ENCODE peak calls at places on chromosome 5, in eight cellular contexts. A is HepG2, Q is GM23338, L is A549, R is GM12878, S is K562, D is SK-N-SH, O is HCT116. E is an unnamed sample. For H3K4me1, the result is how much of the 10 kb centered on the place peaks cover.

GRCh38 chr5:129899454-129899853 is 4.8 kb upstream of the CHSY3 start:
- DNase-seq in R (no peak), O (no peak), A (no peak), S (no peak), D (no peak), L (no peak), Q (no peak), E (no peak)

GRCh38 chr5:178081571-178082244 is 31.6 kb upstream of the N4BP3 start:
- DNase-seq in L (no peak), S (no peak), O (no peak), A (no peak), R (no peak), Q (no peak), D (no peak), E (no peak)

GRCh38 chr5:132136906-132137305 is 63.3 kb downstream of the CSF2 start:
- DNase-seq in D (no peak), O (no peak), Q (no peak), A (no peak), S (no peak), L (no peak), R (no peak), E (no peak)

GRCh38 chr5:137376127-137376526 is 123.0 kb downstream of the SPOCK1 start:
- DNase-seq in R (no peak), L (no peak), O (no peak), S (no peak), D (no peak), A (no peak), Q (peak), E (no peak)

GRCh38 chr5:83564069-83564749 is 92.7 kb downstream of the VCAN start:
- DNase-seq in A (peak), L (peak), S (peak), Q (peak), R (no peak), D (peak), O (peak), E (peak)

GRCh38 chr5:57450991-57451876 is 31.4 kb downstream of the ACTBL2 start:
- DNase-seq in O (no peak), D (peak), Q (no peak), S (no peak), R (no peak), A (no peak), L (no peak), E (no peak)

GRCh38 chr5:95669540-95669939 is 13.3 kb downstream of the SPATA9 start:
- DNase-seq in A (no peak), Q (no peak), R (no peak), S (peak), D (no peak), L (no peak), O (no peak), E (no peak)

GRCh38 chr5:102666164-102666951 is 88.7 kb upstream of the PAM start:
- DNase-seq in L (no peak), R (no peak), D (peak), O (no peak), Q (peak), S (no peak), A (no peak), E (no peak)

GRCh38 chr5:83964235-83964634 is 243.6 kb upstream of the HAPLN1 start:
- DNase-seq in O (no peak), Q (no peak), A (no peak), D (no peak), R (no peak), S (no peak), L (no peak), E (no peak)

GRCh38 chr5:37838933-37839341 is 904 bp downstream of the GDNF start:
- DNase-seq in D (peak), O (no peak), A (no peak), R (no peak), S (no peak), L (no peak), Q (peak), E (no peak)

GRCh38 chr5:43772601-43773031 is 169.6 kb downstream of the NNT start:
- DNase-seq in A (no peak), O (peak), Q (no peak), S (peak), R (no peak), L (no peak), D (no peak), E (no peak)

GRCh38 chr5:102834438-102834964 is 79.4 kb downstream of the PAM start:
- DNase-seq in A (no peak), Q (peak), S (no peak), O (no peak), L (no peak), R (no peak), D (no peak), E (no peak)

GRCh38 chr5:172772112-172772906 is 1.3 kb upstream of the DUSP1 start:
- DNase-seq in S (peak), Q (peak), R (no peak), O (no peak), D (peak), L (peak), A (peak), E (peak)

GRCh38 chr5:126280343-126280742 is 142.9 kb upstream of the GRAMD2B start:
- DNase-seq in D (no peak), L (no peak), Q (no peak), A (no peak), O (no peak), R (no peak), S (no peak), E (no peak)

GRCh38 chr5:171908638-171909037 is 97.8 kb downstream of the FBXW11 start:
- DNase-seq in S (no peak), D (no peak), Q (no peak), L (no peak), O (no peak), A (no peak), R (no peak), E (no peak)

GRCh38 chr5:134549714-134550113 is 24.2 kb downstream of the JADE2 start:
- DNase-seq in A (no peak), R (no peak), Q (no peak), S (no peak), D (no peak), O (no peak), L (no peak), E (no peak)

GRCh38 chr5:78587081-78587774 is 61.3 kb downstream of the LHFPL2 start:
- DNase-seq in A (no peak), Q (no peak), R (no peak), D (no peak), S (no peak), O (no peak), L (no peak), E (no peak)

GRCh38 chr5:83636141-83636540 is 84.5 kb downstream of the HAPLN1 start:
- DNase-seq in D (no peak), L (no peak), R (no peak), S (no peak), A (no peak), Q (no peak), O (no peak), E (no peak)

GRCh38 chr5:67065237-67065636 is 131.4 kb downstream of the CD180 start:
- DNase-seq in S (no peak), Q (no peak), O (no peak), D (no peak), A (no peak), L (no peak), R (peak), E (no peak)

GRCh38 chr5:170126626-170127025 is 20.9 kb downstream of the FOXI1 start:
- DNase-seq in R (no peak), A (no peak), S (no peak), O (no peak), Q (no peak), D (no peak), L (no peak), E (no peak)

GRCh38 chr5:60586307-60586901 is 113.6 kb downstream of the DEPDC1B start:
- DNase-seq in S (no peak), O (peak), L (no peak), A (peak), D (peak), R (no peak), Q (peak), E (no peak)

GRCh38 chr5:97528941-97529340 is 345.9 kb upstream of the RIOK2 start:
- DNase-seq in D (no peak), S (no peak), L (no peak), R (no peak), Q (no peak), A (no peak), O (no peak), E (no peak)

DNA sequence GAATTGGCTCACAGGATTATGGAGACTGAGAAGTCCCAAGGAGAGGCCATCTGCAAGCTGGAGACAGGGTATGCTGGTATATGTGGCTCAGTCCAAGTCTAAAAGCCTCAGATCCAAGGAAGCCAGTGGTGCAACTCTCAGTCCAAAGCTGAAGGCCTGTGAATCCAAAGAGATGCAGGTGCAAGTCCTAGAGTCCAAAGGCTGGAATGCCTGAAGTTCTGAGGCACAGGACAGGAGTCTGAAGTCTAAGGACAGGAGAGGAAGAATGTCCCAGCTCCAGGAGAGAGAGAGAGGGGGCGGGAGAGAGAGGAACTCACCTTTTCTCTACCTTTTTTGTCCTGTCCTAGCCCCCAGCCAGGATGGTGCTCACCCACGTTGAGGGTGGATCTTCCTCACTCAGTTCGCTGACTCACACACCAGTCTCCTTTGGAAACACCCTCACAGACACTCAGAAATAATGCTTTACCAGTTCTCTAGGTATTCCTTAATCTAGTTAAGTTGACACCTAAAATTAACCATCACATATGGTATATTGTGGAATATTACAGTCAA is 49.6 kb downstream of the KCNN2 start:
- DNase-seq in L (no peak), Q (no peak), R (no peak), S (no peak), O (no peak), A (no peak), D (no peak), E (no peak)
- TF ChIP-seq REST in L (no peak), Q (no peak), R (no peak), S (no peak), O (no peak), A (no peak), D (no peak), E (no peak)

DNA sequence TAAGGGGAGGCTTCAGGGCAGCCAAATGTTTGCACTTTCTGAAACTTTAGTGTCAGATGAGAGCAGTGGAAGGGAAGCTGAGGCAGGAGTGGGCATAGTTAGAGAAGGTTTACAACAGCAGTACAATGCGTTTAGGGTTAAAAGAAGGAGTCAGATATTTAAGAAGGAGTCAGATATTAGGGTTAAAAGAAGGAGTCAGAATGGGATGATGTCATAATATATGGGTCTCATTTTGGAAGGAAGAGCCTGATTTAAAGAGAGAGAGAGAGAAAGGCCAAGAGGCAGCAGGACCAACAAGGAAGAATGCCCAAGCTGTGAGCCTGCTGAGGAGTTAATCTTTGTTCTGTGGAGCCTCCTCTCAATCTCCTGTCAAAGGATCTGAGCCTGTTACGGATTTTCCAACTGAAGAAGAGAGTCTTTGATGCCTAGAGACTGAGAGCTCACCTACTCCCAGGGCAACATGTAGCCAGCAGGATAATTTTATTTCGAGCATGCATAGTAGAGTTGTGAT is 9.5 kb downstream of the ISL1 start:
- DNase-seq in S (no peak), O (no peak), Q (peak), D (no peak), A (no peak), L (no peak), R (no peak), E (no peak)
- H3K4me1 ChIP-seq in S (under half), O (under half), Q (half or more), D (under half), A (under half), L (under half), R (under half), E (under half)

DNA sequence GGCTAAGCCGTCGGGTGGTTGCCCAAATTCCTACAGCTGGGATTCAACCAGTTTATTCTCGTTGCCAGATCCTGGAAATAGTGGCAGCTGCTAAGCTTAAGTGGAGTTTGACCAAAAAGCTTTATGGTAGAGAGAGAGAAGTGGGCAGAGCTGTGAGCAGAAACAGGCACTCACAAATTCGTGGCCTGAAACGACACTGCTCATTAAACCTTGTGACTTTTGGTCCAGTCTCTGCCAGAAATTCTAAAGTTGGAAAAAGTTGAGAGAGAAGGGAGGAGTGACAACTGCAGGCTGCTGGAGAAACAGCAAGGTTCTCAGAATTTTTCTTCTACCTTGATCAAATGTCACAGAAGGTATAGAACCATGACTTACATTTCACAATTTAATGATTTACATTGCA is 131.5 kb downstream of the MTX3 start:
- DNase-seq in D (no peak), O (no peak), S (no peak), R (no peak), A (no peak), L (no peak), Q (no peak), E (no peak)
- H3K27ac ChIP-seq in D (no peak), O (no peak), S (no peak), R (no peak), A (no peak), L (no peak), Q (no peak), E (no peak)

GRCh38 chr5:151077419-151077818 is 3.4 kb downstream of the TNIP1 start:
- DNase-seq in O (no peak), Q (no peak), L (no peak), A (no peak), D (no peak), S (no peak), R (no peak), E (no peak)

GRCh38 chr5:151074557-151074956 is 6.3 kb downstream of the TNIP1 start:
- DNase-seq in A (no peak), L (no peak), R (no peak), D (no peak), O (no peak), Q (no peak), S (no peak), E (no peak)

GRCh38 chr5:151073280-151073679 is 7.6 kb downstream of the TNIP1 start:
- DNase-seq in R (no peak), Q (no peak), D (no peak), S (no peak), L (no peak), A (no peak), O (no peak), E (no peak)

GRCh38 chr5:151076616-151077015 is 4.2 kb downstream of the TNIP1 start:
- DNase-seq in R (no peak), D (no peak), S (no peak), A (no peak), O (no peak), Q (no peak), L (no peak), E (no peak)

DNA sequence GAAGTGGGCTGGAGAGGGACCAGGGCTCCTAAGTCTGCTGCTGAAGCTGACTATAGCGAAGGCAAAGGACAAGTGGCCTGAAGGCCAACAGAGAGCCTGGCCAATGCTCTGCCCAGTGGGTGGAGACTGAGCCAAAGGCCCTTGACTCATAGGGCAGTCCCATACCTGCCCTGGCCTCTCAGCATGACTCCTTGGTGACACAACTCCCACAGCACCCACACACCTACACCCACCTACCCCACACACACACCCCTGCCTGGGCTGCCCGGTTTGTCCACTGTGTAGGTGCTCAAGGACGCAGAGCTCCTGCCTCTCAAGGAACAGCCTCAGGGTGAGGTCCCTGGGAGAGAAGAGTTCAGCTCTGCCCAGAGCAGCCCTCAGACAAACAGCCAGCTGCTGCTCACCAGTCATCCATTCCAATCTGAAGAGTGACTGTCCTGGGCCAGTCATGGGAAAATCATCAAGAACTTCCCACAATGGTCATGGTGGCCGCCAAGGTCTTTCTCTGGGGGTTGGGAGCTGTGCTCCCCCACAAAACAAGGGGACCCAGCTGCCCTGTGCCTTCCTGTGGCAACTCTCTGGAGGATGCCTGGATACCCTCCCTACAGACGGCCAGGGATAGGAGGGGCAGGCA is 5.0 kb downstream of the TNIP1 start:
- DNase-seq in R (no peak), Q (no peak), O (no peak), S (no peak), D (no peak), A (no peak), L (no peak), E (no peak)
- TF ChIP-seq REST in R (no peak), Q (no peak), O (no peak), S (no peak), D (no peak), A (no peak), L (no peak), E (no peak)

GRCh38 chr5:149941795-149942194 is 2.8 kb downstream of the PDE6A start:
- DNase-seq in L (no peak), A (no peak), D (no peak), O (no peak), R (no peak), Q (no peak), S (no peak), E (no peak)
- H3K4me1 ChIP-seq in L (half or more), A (half or more), D (under half), O (under half), R (under half), Q (under half), S (half or more), E (half or more)

DNA sequence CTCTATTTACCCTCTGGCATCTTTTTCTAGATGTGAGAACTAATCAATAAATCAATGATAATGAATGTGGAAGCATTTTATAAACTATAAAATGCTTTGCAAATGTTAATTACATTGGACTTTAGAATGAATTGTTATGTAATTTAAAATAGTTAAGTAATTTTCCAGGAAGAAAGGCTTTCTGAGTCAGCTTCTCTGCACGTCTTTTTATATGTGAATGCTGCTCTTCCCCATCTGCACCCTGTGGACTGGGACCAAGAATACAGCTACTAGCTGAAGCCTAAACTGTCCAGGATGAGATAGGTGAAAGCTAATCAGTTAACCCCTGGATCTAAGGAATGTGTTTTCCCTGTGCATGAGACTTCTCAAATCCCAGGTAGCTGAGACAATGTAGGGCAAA is 292.9 kb downstream of the NR3C1 start:
- DNase-seq in D (no peak), O (no peak), Q (peak), R (no peak), A (no peak), L (no peak), S (no peak), E (no peak)
- H3K27ac ChIP-seq in D (peak), O (no peak), Q (peak), R (no peak), A (no peak), L (no peak), S (no peak), E (no peak)

GRCh38 chr5:32613050-32613672 is 27.8 kb downstream of the SUB1 start:
- DNase-seq in R (peak), S (peak), Q (peak), L (peak), O (peak), A (peak), D (peak), E (peak)
- TF ChIP-seq REST in R (no peak), S (no peak), Q (no peak), L (no peak), O (no peak), A (no peak), D (no peak), E (no peak)

E was measured in Panc1.